ENCODE peak calls at places on chromosomes 2 and 18, in four cellular contexts. One of them, this sample, is unnamed.
A peak's percentile ranks its signal among the peaks of the same experiment; 100 is the strongest.

GRCh38 chr2:241041557-241042158 is 43.2 kb downstream of the SNED1 start:
- DNase-seq in Panc1: no peak
- DNase-seq in transverse colon: no peak
- DNase-seq in K562: no peak
- DNase-seq in this sample: no peak

GRCh38 chr18:23650963-23651927 is 11.5 kb downstream of the ANKRD29 start:
- DNase-seq in transverse colon: no peak
- DNase-seq in K562: no peak
- DNase-seq in Panc1: no peak
- DNase-seq in this sample: no peak

GRCh38 chr2:26309921-26310320 is 36.0 kb upstream of the SELENOI start:
- DNase-seq in Panc1: no peak
- DNase-seq in K562: no peak
- DNase-seq in transverse colon: no peak
- DNase-seq in this sample: no peak

GRCh38 chr2:222447144-222447543 is 22.8 kb downstream of the SGPP2 start:
- DNase-seq in transverse colon: no peak
- DNase-seq in K562: no peak
- DNase-seq in Panc1: no peak
- DNase-seq in this sample: no peak

GRCh38 chr18:12295389-12296086 is 12.5 kb upstream of the TUBB6 start:
- DNase-seq in K562: no peak
- DNase-seq in Panc1: no peak
- DNase-seq in transverse colon: no peak
- DNase-seq in this sample: no peak

GRCh38 chr2:150075831-150076230 is 411.6 kb downstream of the RND3 start:
- DNase-seq in K562: no peak
- DNase-seq in Panc1: no peak
- DNase-seq in transverse colon: no peak
- DNase-seq in this sample: no peak

GRCh38 chr2:190563109-190563508 is 28.6 kb upstream of the NEMP2 start:
- DNase-seq in Panc1: no peak
- DNase-seq in K562: no peak
- DNase-seq in transverse colon: no peak
- DNase-seq in this sample: no peak

GRCh38 chr18:77571743-77572142 is 322.1 kb downstream of the GALR1 start:
- DNase-seq in K562: no peak
- DNase-seq in transverse colon: no peak
- DNase-seq in Panc1: no peak
- DNase-seq in this sample: no peak

GRCh38 chr18:77249583-77250500 is at the start of gene GALR1:
- DNase-seq in Panc1: no peak
- DNase-seq in K562: no peak
- DNase-seq in transverse colon: no peak
- DNase-seq in this sample: no peak

GRCh38 chr2:50143822-50144575 is 887.9 kb downstream of the NRXN1 start:
- DNase-seq in K562: peak; percentile 3
- DNase-seq in Panc1: peak; percentile 35
- DNase-seq in transverse colon: no peak
- DNase-seq in this sample: no peak

GRCh38 chr2:16461672-16462071 is 204.0 kb downstream of the CYRIA start:
- DNase-seq in transverse colon: no peak
- DNase-seq in Panc1: no peak
- DNase-seq in K562: no peak
- DNase-seq in this sample: no peak

GRCh38 chr18:20971886-20972267 is 139.7 kb downstream of the ROCK1 start:
- DNase-seq in transverse colon: no peak
- DNase-seq in Panc1: peak; percentile 10
- DNase-seq in K562: peak; percentile 15
- DNase-seq in this sample: no peak

DNA sequence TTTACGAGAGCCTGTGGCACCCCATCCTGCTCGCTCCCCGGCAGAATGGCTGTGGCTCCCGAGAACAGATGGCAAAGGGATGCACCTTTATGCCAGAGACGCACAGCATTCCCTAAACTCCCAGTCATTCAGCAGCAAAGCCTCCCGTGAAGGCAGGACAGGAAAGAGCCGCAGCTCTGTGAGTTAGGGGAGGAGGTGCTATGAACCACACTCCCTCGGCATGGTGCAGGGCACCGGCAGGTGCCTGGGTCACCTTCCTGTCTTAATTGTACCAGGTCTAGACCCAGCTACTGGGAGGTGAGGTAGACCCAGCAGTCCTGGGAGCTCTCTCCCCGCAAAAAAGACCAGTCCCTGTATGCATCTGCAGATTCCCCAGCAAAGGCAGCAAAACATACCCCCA is 149.8 kb downstream of the TWIST2 start:
- DNase-seq in K562: no peak
- DNase-seq in transverse colon: no peak
- DNase-seq in Panc1: no peak
- DNase-seq in this sample: no peak
- TF ChIP-seq POLR2AphosphoS5 in K562: no peak
- TF ChIP-seq POLR2AphosphoS5 in transverse colon: no peak
- TF ChIP-seq POLR2AphosphoS5 in Panc1: no peak
- TF ChIP-seq POLR2AphosphoS5 in this sample: no peak

GRCh38 chr2:196140213-196140612 is 31.2 kb downstream of the STK17B start:
- DNase-seq in transverse colon: no peak
- DNase-seq in Panc1: no peak
- DNase-seq in K562: no peak
- DNase-seq in this sample: no peak
- H3K36me3 ChIP-seq in transverse colon: no peaks in the 10 kb centered on the region
- H3K36me3 ChIP-seq in Panc1: peaks cover 24% of the 10 kb centered on the region
- H3K36me3 ChIP-seq in K562: peaks cover 64% of the 10 kb centered on the region
- H3K36me3 ChIP-seq in this sample: no peaks in the 10 kb centered on the region

DNA sequence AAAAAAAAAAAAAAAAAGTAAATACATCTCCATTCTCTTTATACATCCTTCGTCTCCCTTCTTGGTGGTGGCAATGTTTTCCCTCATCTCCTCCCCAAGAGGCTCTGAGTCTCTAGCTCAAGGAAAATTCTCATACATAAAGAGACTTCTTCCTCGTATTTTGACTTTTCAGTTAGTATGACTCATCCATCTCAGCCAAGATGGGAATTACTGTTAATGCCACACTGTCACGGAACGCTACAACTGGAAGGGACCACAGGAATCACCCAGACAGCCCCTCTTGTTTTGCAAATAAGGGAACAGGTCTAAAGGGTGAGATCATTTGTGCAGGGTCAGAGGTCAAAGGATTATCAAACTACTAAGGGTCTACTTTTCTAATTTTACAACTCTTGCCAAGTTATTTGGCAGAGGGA is 19.5 kb downstream of the NFE2L2 start:
- DNase-seq in transverse colon: no peak
- DNase-seq in K562: no peak
- DNase-seq in Panc1: peak; percentile 53
- DNase-seq in this sample: no peak
- H3K4me3 ChIP-seq in transverse colon: no peak overlapping the region
- H3K4me3 ChIP-seq in K562: no peak overlapping the region
- H3K4me3 ChIP-seq in Panc1: no peak overlapping the region
- H3K4me3 ChIP-seq in this sample: no peak overlapping the region

GRCh38 chr18:63832470-63832869 is 55.0 kb upstream of the SERPINB2 start:
- DNase-seq in transverse colon: no peak
- DNase-seq in K562: no peak
- DNase-seq in Panc1: no peak
- DNase-seq in this sample: no peak
- TF ChIP-seq POLR2AphosphoS5 in transverse colon: no peak
- TF ChIP-seq POLR2AphosphoS5 in K562: no peak
- TF ChIP-seq POLR2AphosphoS5 in Panc1: no peak
- TF ChIP-seq POLR2AphosphoS5 in this sample: no peak

GRCh38 chr18:78602430-78602829 is 377.2 kb upstream of the SALL3 start:
- DNase-seq in K562: no peak
- DNase-seq in Panc1: no peak
- DNase-seq in transverse colon: no peak
- DNase-seq in this sample: no peak

GRCh38 chr18:78603102-78603501 is 376.5 kb upstream of the SALL3 start:
- DNase-seq in transverse colon: no peak
- DNase-seq in K562: no peak
- DNase-seq in Panc1: no peak
- DNase-seq in this sample: no peak

GRCh38 chr18:78601923-78602322 is 377.7 kb upstream of the SALL3 start:
- DNase-seq in Panc1: no peak
- DNase-seq in K562: no peak
- DNase-seq in transverse colon: no peak
- DNase-seq in this sample: no peak

GRCh38 chr18:78603584-78603983 is 376.0 kb upstream of the SALL3 start:
- DNase-seq in transverse colon: no peak
- DNase-seq in K562: no peak
- DNase-seq in Panc1: no peak
- DNase-seq in this sample: no peak

GRCh38 chr18:78601349-78601748 is 378.3 kb upstream of the SALL3 start:
- DNase-seq in Panc1: no peak
- DNase-seq in transverse colon: no peak
- DNase-seq in K562: no peak
- DNase-seq in this sample: no peak
- H3K36me3 ChIP-seq in Panc1: no peaks in the 10 kb centered on the region
- H3K36me3 ChIP-seq in transverse colon: no peaks in the 10 kb centered on the region
- H3K36me3 ChIP-seq in K562: no peaks in the 10 kb centered on the region
- H3K36me3 ChIP-seq in this sample: no peaks in the 10 kb centered on the region

DNA sequence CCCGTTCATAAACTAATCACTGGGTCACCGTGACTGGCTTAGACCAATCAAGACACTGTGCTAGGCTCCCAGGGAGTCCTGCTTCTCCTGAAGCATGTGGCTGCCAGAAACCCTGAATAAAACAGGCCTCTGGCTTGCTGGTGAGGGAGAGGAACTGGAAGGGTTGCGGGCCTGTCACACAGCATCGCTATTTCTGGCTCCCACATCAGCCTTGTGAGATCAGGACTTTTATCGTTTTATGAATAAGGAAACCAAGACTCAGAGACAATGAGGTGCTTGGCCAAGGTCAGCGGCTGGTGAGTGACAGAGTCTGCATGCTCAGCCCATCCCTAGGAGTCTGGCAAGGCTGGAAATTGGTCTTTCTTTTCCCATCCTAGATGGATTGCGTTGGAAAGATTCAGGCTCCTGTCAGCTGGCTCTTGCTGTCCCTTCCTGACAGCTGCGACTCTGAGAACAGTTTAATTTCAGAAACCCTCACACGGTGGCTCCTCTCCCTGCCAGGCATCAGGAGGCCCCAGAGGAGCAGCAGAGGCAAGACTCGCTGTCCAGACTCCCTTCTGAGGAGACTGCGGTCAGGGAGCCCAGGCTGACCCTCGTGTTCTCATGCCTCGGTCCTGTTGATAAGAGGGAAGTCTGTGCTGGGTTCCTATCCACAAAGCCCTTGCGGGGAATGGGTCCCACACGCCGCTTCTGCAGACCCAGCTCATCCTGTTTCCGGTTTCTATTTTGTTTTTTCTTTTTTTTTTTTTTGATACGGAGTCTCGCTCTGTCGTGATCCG is 104.4 kb upstream of the TAF1B start:
- DNase-seq in K562: no peak
- DNase-seq in Panc1: no peak
- DNase-seq in transverse colon: peak; percentile 68
- DNase-seq in this sample: no peak
- H3K4me3 ChIP-seq in K562: no peak overlapping the region
- H3K4me3 ChIP-seq in Panc1: no peak overlapping the region
- H3K4me3 ChIP-seq in transverse colon: peak overlapping the region; percentile 43
- H3K4me3 ChIP-seq in this sample: peak overlapping the region; percentile 31

GRCh38 chr18:62425465-62426190 is 97.2 kb upstream of the ZCCHC2 start:
- DNase-seq in K562: peak; percentile 41
- DNase-seq in Panc1: peak; percentile 94
- DNase-seq in transverse colon: peak; percentile 77
- DNase-seq in this sample: peak; percentile 95
- TF ChIP-seq POLR2AphosphoS5 in K562: no peak
- TF ChIP-seq POLR2AphosphoS5 in Panc1: no peak
- TF ChIP-seq POLR2AphosphoS5 in transverse colon: no peak
- TF ChIP-seq POLR2AphosphoS5 in this sample: peak; percentile 87

This sample was measured in esophagus muscularis mucosa.